ENCODE peak calls at places on chromosomes 3 and 15, in ten cellular contexts. E is brain microvascular endothelial cell, N is LNCaP clone FGC, J is fibroblast of lung, A is ovary, Q is left lung, B is cardiac fibroblast, H is esophagus muscularis mucosa, R is pancreas, Y is neural progenitor cell. L is an unnamed sample.

GRCh38 chr3:135444058-135444457 is 521.5 kb upstream of the PPP2R3A start:
- DNase-seq in E (no peak), N (no peak), J (no peak), A (no peak), Q (no peak), B (no peak), H (no peak), R (no peak), Y (no peak), L (no peak)

GRCh38 chr15:43184407-43185160 is 619 bp upstream of the CCNDBP1 start:
- DNase-seq in E (no peak), N (no peak), J (no peak), A (no peak), Q (no peak), B (no peak), H (no peak), R (no peak), Y (no peak), L (no peak)

GRCh38 chr15:69314174-69314573 is 15.5 kb downstream of the PAQR5 start:
- DNase-seq in E (no peak), N (no peak), J (no peak), A (no peak), Q (no peak), B (no peak), H (no peak), R (no peak), Y (no peak), L (no peak)

GRCh38 chr15:49696441-49696840 is 75.6 kb downstream of the DTWD1 start:
- DNase-seq in E (peak), N (no peak), J (peak), A (no peak), Q (no peak), B (peak), H (no peak), R (no peak), Y (no peak), L (no peak)

GRCh38 chr3:151169700-151170224 is 33.3 kb downstream of the GPR171 start:
- DNase-seq in E (no peak), N (no peak), J (peak), A (no peak), Q (peak), B (no peak), H (no peak), R (no peak), Y (no peak), L (no peak)

GRCh38 chr15:94327356-94327936 is 96.1 kb downstream of the MCTP2 start:
- DNase-seq in E (peak), N (no peak), J (peak), A (no peak), Q (no peak), B (peak), H (no peak), R (no peak), Y (peak), L (peak)

GRCh38 chr15:52180851-52181450 is 10.2 kb downstream of the GNB5 start:
- DNase-seq in E (no peak), N (no peak), J (no peak), A (no peak), Q (no peak), B (no peak), H (peak), R (no peak), Y (no peak), L (no peak)

GRCh38 chr3:152205097-152205593 is 63.6 kb upstream of the MBNL1 start:
- DNase-seq in E (no peak), N (no peak), J (no peak), A (no peak), Q (no peak), B (no peak), H (no peak), R (no peak), Y (no peak), L (no peak)

GRCh38 chr15:60179786-60180391 is 175.8 kb downstream of the FOXB1 start:
- DNase-seq in E (peak), N (no peak), J (peak), A (no peak), Q (no peak), B (peak), H (no peak), R (peak), Y (peak), L (peak)

GRCh38 chr15:96716100-96716499 is 385.6 kb downstream of the NR2F2 start:
- DNase-seq in E (no peak), N (no peak), J (no peak), A (no peak), Q (no peak), B (no peak), H (no peak), R (no peak), Y (no peak), L (no peak)

GRCh38 chr3:36972163-36972562 is 20.8 kb downstream of the EPM2AIP1 start:
- DNase-seq in E (no peak), N (no peak), J (no peak), A (no peak), Q (no peak), B (no peak), H (no peak), R (no peak), Y (no peak), L (no peak)

GRCh38 chr15:101123222-101123910 is 128.5 kb downstream of the CHSY1 start:
- DNase-seq in E (peak), N (no peak), J (peak), A (no peak), Q (peak), B (peak), H (no peak), R (no peak), Y (no peak), L (no peak)

GRCh38 chr15:31306426-31307269 is 20.0 kb upstream of the KLF13 start:
- DNase-seq in E (no peak), N (no peak), J (peak), A (no peak), Q (peak), B (peak), H (peak), R (no peak), Y (peak), L (no peak)

GRCh38 chr3:24704496-24704895 is 209.8 kb upstream of the THRB start:
- DNase-seq in E (no peak), N (peak), J (peak), A (no peak), Q (no peak), B (peak), H (no peak), R (no peak), Y (no peak), L (peak)

GRCh38 chr3:148600902-148601765 is 96.6 kb upstream of the AGTR1 start:
- DNase-seq in E (no peak), N (no peak), J (no peak), A (no peak), Q (no peak), B (no peak), H (no peak), R (peak), Y (no peak), L (no peak)

GRCh38 chr3:129571605-129572547 is 28.9 kb downstream of the H1-8 start:
- DNase-seq in E (no peak), N (no peak), J (no peak), A (no peak), Q (no peak), B (no peak), H (no peak), R (no peak), Y (no peak), L (no peak)

GRCh38 chr3:58639001-58639400 is 27.6 kb downstream of the FAM3D start:
- DNase-seq in E (no peak), N (no peak), J (peak), A (no peak), Q (no peak), B (peak), H (no peak), R (no peak), Y (no peak), L (no peak)

GRCh38 chr15:73727330-73728018 is 25.7 kb downstream of the INSYN1 start:
- DNase-seq in E (peak), N (no peak), J (peak), A (no peak), Q (no peak), B (peak), H (no peak), R (no peak), Y (no peak), L (peak)

GRCh38 chr15:35980719-35981118 is 434.8 kb upstream of the DPH6 start:
- DNase-seq in E (no peak), N (no peak), J (peak), A (no peak), Q (no peak), B (peak), H (no peak), R (no peak), Y (no peak), L (no peak)

GRCh38 chr3:100561459-100562158 is 47.8 kb upstream of the ADGRG7 start:
- DNase-seq in E (no peak), N (peak), J (peak), A (no peak), Q (no peak), B (peak), H (no peak), R (no peak), Y (peak), L (peak)

GRCh38 chr15:63892794-63893441 is 59.2 kb upstream of the HERC1 start:
- DNase-seq in E (no peak), N (no peak), J (no peak), A (no peak), Q (no peak), B (no peak), H (no peak), R (no peak), Y (no peak), L (no peak)

GRCh38 chr3:1275495-1275894 is 182.7 kb downstream of the CNTN6 start:
- DNase-seq in E (peak), N (no peak), J (no peak), A (no peak), Q (no peak), B (peak), H (no peak), R (no peak), Y (peak), L (no peak)

GRCh38 chr3:145032790-145033189 is 1061.2 kb downstream of the DIPK2A start:
- DNase-seq in E (no peak), N (no peak), J (no peak), A (no peak), Q (no peak), B (no peak), H (no peak), R (no peak), Y (no peak), L (no peak)

GRCh38 chr3:41265011-41265545 is 65.8 kb downstream of the CTNNB1 start:
- DNase-seq in E (peak), N (no peak), J (peak), A (no peak), Q (peak), B (peak), H (no peak), R (no peak), Y (no peak), L (no peak)

GRCh38 chr15:85810075-85810474 is 15.3 kb upstream of the KLHL25 start:
- DNase-seq in E (no peak), N (no peak), J (no peak), A (no peak), Q (no peak), B (peak), H (no peak), R (no peak), Y (no peak), L (no peak)

GRCh38 chr3:130969621-130970020 is 57.0 kb downstream of the ASTE1 start:
- DNase-seq in E (no peak), N (no peak), J (peak), A (no peak), Q (no peak), B (no peak), H (no peak), R (no peak), Y (no peak), L (no peak)

GRCh38 chr3:168544097-168544957 is 448.6 kb upstream of the GOLIM4 start:
- DNase-seq in E (no peak), N (no peak), J (peak), A (no peak), Q (no peak), B (peak), H (no peak), R (no peak), Y (peak), L (no peak)

GRCh38 chr3:18713576-18713951 is 288.4 kb upstream of the SATB1 start:
- DNase-seq in E (no peak), N (no peak), J (no peak), A (no peak), Q (no peak), B (no peak), H (no peak), R (no peak), Y (no peak), L (no peak)

GRCh38 chr3:117398166-117398954 is 688.8 kb downstream of the TUSC7 start:
- DNase-seq in E (no peak), N (peak), J (no peak), A (no peak), Q (no peak), B (no peak), H (no peak), R (peak), Y (peak), L (no peak)

GRCh38 chr3:189099031-189099471 is 72.7 kb upstream of the TPRG1 start:
- DNase-seq in E (no peak), N (no peak), J (no peak), A (peak), Q (peak), B (no peak), H (peak), R (peak), Y (no peak), L (no peak)

GRCh38 chr15:32982001-32982400 is 212.5 kb downstream of the FMN1 start:
- DNase-seq in E (no peak), N (no peak), J (no peak), A (no peak), Q (no peak), B (no peak), H (no peak), R (no peak), Y (no peak), L (no peak)

GRCh38 chr3:48301814-48302194 is 31.7 kb downstream of the SPINK8 start:
- DNase-seq in E (peak), N (peak), J (peak), A (peak), Q (no peak), B (peak), H (no peak), R (peak), Y (no peak), L (no peak)

GRCh38 chr3:40504636-40505430 is 1.0 kb upstream of the ZNF620 start:
- DNase-seq in E (peak), N (no peak), J (peak), A (peak), Q (no peak), B (peak), H (no peak), R (peak), Y (no peak), L (peak)

GRCh38 chr3:45534580-45535080 is 59.9 kb upstream of the LIMD1 start:
- DNase-seq in E (no peak), N (peak), J (no peak), A (no peak), Q (no peak), B (no peak), H (no peak), R (no peak), Y (no peak), L (no peak)

GRCh38 chr3:178257491-178257890 is 278.7 kb upstream of the KCNMB2 start:
- DNase-seq in E (no peak), N (no peak), J (no peak), A (no peak), Q (no peak), B (no peak), H (no peak), R (no peak), Y (no peak), L (no peak)

GRCh38 chr15:70323111-70323851 is 225.6 kb upstream of the TLE3 start:
- DNase-seq in E (peak), N (peak), J (peak), A (peak), Q (no peak), B (no peak), H (peak), R (no peak), Y (peak), L (peak)

GRCh38 chr3:156551746-156552145 is 3.2 kb downstream of the SSR3 start:
- DNase-seq in E (peak), N (no peak), J (peak), A (no peak), Q (no peak), B (peak), H (no peak), R (no peak), Y (no peak), L (peak)

GRCh38 chr15:80585544-80586018 is 109.5 kb upstream of the ABHD17C start:
- DNase-seq in E (no peak), N (no peak), J (no peak), A (no peak), Q (no peak), B (no peak), H (no peak), R (no peak), Y (no peak), L (no peak)

DNA sequence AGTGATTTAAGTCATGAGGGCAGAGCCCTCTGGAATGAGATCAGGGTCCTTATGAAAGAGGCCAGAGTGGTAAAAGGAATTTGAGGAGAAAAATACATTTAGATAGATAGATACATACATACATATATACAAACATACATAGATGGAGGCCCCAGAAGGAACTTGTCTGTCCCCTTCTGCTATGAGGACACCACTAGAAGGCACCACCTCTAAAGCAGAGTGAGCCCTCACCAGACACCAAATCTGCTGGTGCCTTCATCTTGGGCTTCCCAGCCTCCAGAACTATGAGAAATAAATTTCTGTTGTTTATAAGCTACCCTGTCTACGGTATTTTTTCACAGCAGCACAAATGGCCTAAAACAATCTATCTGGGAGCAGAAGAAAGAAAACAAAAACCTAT is 7.9 kb downstream of the TBC1D2B start:
- DNase-seq in E (no peak), N (no peak), J (no peak), A (no peak), Q (no peak), B (no peak), H (no peak), R (no peak), Y (no peak), L (no peak)
- H3K4me3 ChIP-seq in E (no peak), N (no peak), J (no peak), A (no peak), Q (no peak), B (no peak), H (no peak), R (no peak), Y (no peak), L (no peak)

DNA sequence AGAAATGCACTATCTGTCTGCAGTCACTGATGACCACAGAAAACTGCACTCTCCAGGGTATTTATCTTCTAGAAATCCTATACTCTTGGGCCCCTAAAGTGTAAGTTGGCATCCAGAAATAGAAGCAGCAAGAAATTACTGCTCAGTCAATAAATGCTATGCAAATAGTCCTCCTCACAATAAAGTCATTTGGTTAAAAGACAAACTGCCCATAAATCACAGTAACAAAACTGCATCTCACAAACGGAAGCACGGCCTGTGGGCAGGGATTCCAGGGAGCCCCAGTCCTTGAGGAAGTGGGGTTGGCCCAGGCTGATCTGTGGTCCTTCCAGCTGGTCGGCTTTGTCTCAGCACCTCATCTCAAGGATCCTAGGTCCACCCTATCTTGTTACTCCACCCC is 29.8 kb upstream of the SPATA12 start:
- DNase-seq in E (no peak), N (peak), J (no peak), A (no peak), Q (no peak), B (no peak), H (no peak), R (no peak), Y (no peak), L (no peak)
- TF ChIP-seq CTCF in E (no peak), N (no peak), J (no peak), A (no peak), Q (no peak), B (no peak), H (no peak), R (no peak), Y (no peak), L (no peak)

GRCh38 chr15:50798684-50799083 is 33.2 kb upstream of the SPPL2A start:
- DNase-seq in E (peak), N (no peak), J (peak), A (no peak), Q (no peak), B (no peak), H (no peak), R (peak), Y (no peak), L (no peak)

GRCh38 chr15:50808728-50809127 is 43.2 kb upstream of the SPPL2A start:
- DNase-seq in E (no peak), N (no peak), J (no peak), A (no peak), Q (no peak), B (no peak), H (no peak), R (no peak), Y (no peak), L (no peak)

GRCh38 chr15:50797926-50798325 is 32.4 kb upstream of the SPPL2A start:
- DNase-seq in E (no peak), N (peak), J (no peak), A (no peak), Q (no peak), B (no peak), H (no peak), R (no peak), Y (no peak), L (no peak)

GRCh38 chr15:50800715-50801114 is 35.2 kb upstream of the SPPL2A start:
- DNase-seq in E (no peak), N (no peak), J (no peak), A (no peak), Q (no peak), B (no peak), H (no peak), R (no peak), Y (no peak), L (no peak)

GRCh38 chr15:50803479-50803878 is 38.0 kb upstream of the SPPL2A start:
- DNase-seq in E (no peak), N (no peak), J (no peak), A (no peak), Q (no peak), B (no peak), H (no peak), R (no peak), Y (no peak), L (no peak)
- H3K4me3 ChIP-seq in E (no peak), N (no peak), J (no peak), A (no peak), Q (no peak), B (no peak), H (no peak), R (no peak), Y (no peak), L (no peak)

GRCh38 chr15:58114812-58115211 is 23.4 kb upstream of the AQP9 start:
- DNase-seq in E (no peak), N (no peak), J (no peak), A (no peak), Q (no peak), B (no peak), H (no peak), R (no peak), Y (no peak), L (no peak)

GRCh38 chr15:58114388-58114787 is 23.8 kb upstream of the AQP9 start:
- DNase-seq in E (no peak), N (no peak), J (no peak), A (no peak), Q (no peak), B (no peak), H (no peak), R (no peak), Y (no peak), L (no peak)

GRCh38 chr15:58117619-58118018 is 20.6 kb upstream of the AQP9 start:
- DNase-seq in E (no peak), N (no peak), J (no peak), A (no peak), Q (no peak), B (no peak), H (no peak), R (no peak), Y (no peak), L (no peak)

GRCh38 chr15:58118272-58118671 is 19.9 kb upstream of the AQP9 start:
- DNase-seq in E (no peak), N (no peak), J (no peak), A (no peak), Q (no peak), B (no peak), H (no peak), R (no peak), Y (no peak), L (no peak)

DNA sequence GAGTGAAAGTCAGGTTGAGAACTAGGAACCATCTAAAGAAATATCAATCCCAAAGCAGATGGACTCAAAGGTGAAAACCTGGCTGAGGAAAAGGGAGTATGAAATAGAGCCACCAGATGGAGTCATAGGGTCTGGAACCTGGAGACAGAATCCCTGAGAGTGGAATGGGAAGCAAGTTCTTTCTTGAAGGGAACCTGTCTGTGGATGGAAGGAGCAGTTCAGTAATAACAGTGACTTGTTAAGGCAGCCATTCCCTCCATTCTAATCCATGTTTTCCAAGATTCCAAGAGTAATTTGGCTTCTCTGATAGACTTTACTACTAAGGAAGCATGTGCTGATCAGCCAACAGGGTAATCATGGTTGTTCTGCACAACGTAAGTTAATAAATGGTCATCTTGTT is 22.5 kb upstream of the AQP9 start:
- DNase-seq in E (no peak), N (peak), J (no peak), A (no peak), Q (no peak), B (peak), H (no peak), R (no peak), Y (peak), L (no peak)
- TF ChIP-seq CTCF in E (peak), N (peak), J (peak), A (no peak), Q (no peak), B (peak), H (no peak), R (no peak), Y (peak), L (peak)

GRCh38 chr3:30643763-30644462 is 37.5 kb downstream of the TGFBR2 start:
- DNase-seq in E (no peak), N (no peak), J (no peak), A (no peak), Q (peak), B (no peak), H (no peak), R (no peak), Y (no peak), L (no peak)
- H3K4me3 ChIP-seq in E (no peak), N (no peak), J (no peak), A (no peak), Q (no peak), B (no peak), H (no peak), R (no peak), Y (no peak), L (no peak)

GRCh38 chr3:49701388-49702077 is 12.2 kb downstream of the RNF123 start:
- DNase-seq in E (no peak), N (no peak), J (no peak), A (no peak), Q (peak), B (no peak), H (no peak), R (no peak), Y (peak), L (no peak)
- TF ChIP-seq CTCF in E (peak), N (peak), J (peak), A (no peak), Q (no peak), B (peak), H (no peak), R (peak), Y (peak), L (peak)